ENCODE peak calls at places on chromosomes 1 and 21, in five cellular contexts. W is HCT116, I is A549, J is K562, K is HepG2. F is an unnamed sample.

GRCh38 chr1:18726388-18726787 is 95.7 kb downstream of the PAX7 start:
- DNase-seq in W (no peak), I (no peak), J (no peak), K (no peak), F (no peak)

GRCh38 chr1:172906778-172907592 is 143.8 kb downstream of the TNFSF18 start:
- DNase-seq in W (peak), I (peak), J (peak), K (no peak), F (no peak)

GRCh38 chr1:67060811-67061218 is 6.9 kb upstream of the SLC35D1 start:
- DNase-seq in W (peak), I (peak), J (no peak), K (peak), F (no peak)

GRCh38 chr1:46526013-46526688 is 25.3 kb downstream of the KNCN start:
- DNase-seq in W (no peak), I (no peak), J (no peak), K (no peak), F (no peak)

GRCh38 chr1:29782846-29783500 is 546.7 kb downstream of the PTPRU start:
- DNase-seq in W (no peak), I (no peak), J (peak), K (no peak), F (no peak)

GRCh38 chr1:219281834-219282233 is 108.2 kb downstream of the LYPLAL1 start:
- DNase-seq in W (no peak), I (peak), J (no peak), K (no peak), F (no peak)

GRCh38 chr1:94855307-94855700 is 35.1 kb downstream of the SLC44A3 start:
- DNase-seq in W (no peak), I (no peak), J (no peak), K (no peak), F (peak)

GRCh38 chr1:35031103-35031452 is 667 bp downstream of the ZMYM6 start:
- DNase-seq in W (no peak), I (peak), J (peak), K (peak), F (peak)

GRCh38 chr1:55277377-55278130 is 62.4 kb upstream of the USP24 start:
- DNase-seq in W (peak), I (peak), J (peak), K (peak), F (peak)

GRCh38 chr1:190019717-190020116 is 457.9 kb downstream of the BRINP3 start:
- DNase-seq in W (no peak), I (peak), J (no peak), K (no peak), F (no peak)

GRCh38 chr1:245614476-245614875 is 459.7 kb downstream of the KIF26B start:
- DNase-seq in W (no peak), I (no peak), J (no peak), K (no peak), F (no peak)

GRCh38 chr1:68401506-68401905 is 48.2 kb downstream of the RPE65 start:
- DNase-seq in W (no peak), I (no peak), J (no peak), K (no peak), F (no peak)

GRCh38 chr1:62068978-62069377 is 125.7 kb upstream of the L1TD1 start:
- DNase-seq in W (no peak), I (no peak), J (no peak), K (no peak), F (no peak)

GRCh38 chr1:32830092-32830852 is 12.8 kb downstream of the S100PBP start:
- DNase-seq in W (no peak), I (no peak), J (no peak), K (no peak), F (no peak)

GRCh38 chr1:94757931-94758330 is 62.2 kb upstream of the SLC44A3 start:
- DNase-seq in W (no peak), I (no peak), J (no peak), K (no peak), F (no peak)

GRCh38 chr1:43668956-43669355 is 19.0 kb downstream of the KDM4A start:
- DNase-seq in W (no peak), I (no peak), J (no peak), K (no peak), F (no peak)

GRCh38 chr1:152044386-152044785 is 7.6 kb upstream of the S100A11 start:
- DNase-seq in W (no peak), I (no peak), J (no peak), K (no peak), F (no peak)

GRCh38 chr1:162300057-162300917 is 76.4 kb downstream of the SPATA46 start:
- DNase-seq in W (no peak), I (no peak), J (no peak), K (no peak), F (peak)

GRCh38 chr1:150516050-150516591 is 569 bp downstream of the FALEC start:
- DNase-seq in W (no peak), I (no peak), J (peak), K (no peak), F (peak)

GRCh38 chr1:28122183-28122582 is 33.8 kb upstream of the EYA3 start:
- DNase-seq in W (no peak), I (no peak), J (no peak), K (no peak), F (no peak)

GRCh38 chr21:43958364-43959158 is 53.5 kb upstream of the TRAPPC10 start:
- DNase-seq in W (no peak), I (no peak), J (no peak), K (no peak), F (no peak)

GRCh38 chr1:160404094-160404493 is 3.7 kb downstream of the VANGL2 start:
- DNase-seq in W (no peak), I (no peak), J (no peak), K (no peak), F (no peak)

GRCh38 chr1:37073752-37074151 is 39.4 kb upstream of the GRIK3 start:
- DNase-seq in W (no peak), I (no peak), J (no peak), K (no peak), F (no peak)

GRCh38 chr1:36657826-36658225 is 175.1 kb upstream of the CSF3R start:
- DNase-seq in W (no peak), I (no peak), J (no peak), K (no peak), F (no peak)

GRCh38 chr1:20586939-20587638 is 1.8 kb upstream of the CDA start:
- DNase-seq in W (no peak), I (peak), J (no peak), K (no peak), F (no peak)

GRCh38 chr1:26922901-26923300 is 1.4 kb downstream of the NUDC start:
- DNase-seq in W (no peak), I (no peak), J (no peak), K (peak), F (no peak)

GRCh38 chr1:22142315-22143064 is 407 bp downstream of the WNT4 start:
- DNase-seq in W (no peak), I (no peak), J (peak), K (no peak), F (peak)

GRCh38 chr1:17314491-17314971 is 6.5 kb downstream of the PADI4 start:
- DNase-seq in W (no peak), I (no peak), J (no peak), K (no peak), F (no peak)

DNA sequence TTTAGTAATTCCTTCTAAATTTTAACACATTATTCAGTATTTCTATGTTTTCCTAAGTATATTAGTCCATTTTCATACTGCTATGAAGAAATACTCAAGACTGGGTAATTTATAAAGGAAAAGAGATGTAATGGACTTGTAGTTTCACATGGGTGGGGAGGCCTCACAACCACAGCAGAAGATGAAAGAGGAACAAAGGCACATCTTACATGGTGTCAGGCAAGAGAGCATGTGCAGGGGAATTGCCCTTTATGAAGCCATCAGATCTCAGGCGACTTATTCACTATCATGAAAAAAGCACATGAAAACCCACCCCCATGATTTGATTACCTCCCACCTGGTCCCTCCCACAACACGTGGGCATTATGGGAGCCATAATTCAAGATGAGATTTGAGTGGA is 15.6 kb downstream of the GBP5 start:
- DNase-seq in W (no peak), I (no peak), J (no peak), K (no peak), F (no peak)
- H3K4me2 ChIP-seq in W (no peak), I (no peak), J (no peak), K (no peak), F (no peak)

GRCh38 chr1:217135987-217136894 is 413.0 kb upstream of the ESRRG start:
- DNase-seq in W (no peak), I (no peak), J (no peak), K (no peak), F (peak)

GRCh38 chr1:217136895-217137205 is 413.6 kb upstream of the ESRRG start:
- DNase-seq in W (no peak), I (no peak), J (no peak), K (no peak), F (peak)

GRCh38 chr1:217133958-217134856 is 411.0 kb upstream of the ESRRG start:
- DNase-seq in W (no peak), I (peak), J (no peak), K (no peak), F (peak)

GRCh38 chr1:217135569-217135915 is 412.3 kb upstream of the ESRRG start:
- DNase-seq in W (no peak), I (no peak), J (no peak), K (no peak), F (peak)

DNA sequence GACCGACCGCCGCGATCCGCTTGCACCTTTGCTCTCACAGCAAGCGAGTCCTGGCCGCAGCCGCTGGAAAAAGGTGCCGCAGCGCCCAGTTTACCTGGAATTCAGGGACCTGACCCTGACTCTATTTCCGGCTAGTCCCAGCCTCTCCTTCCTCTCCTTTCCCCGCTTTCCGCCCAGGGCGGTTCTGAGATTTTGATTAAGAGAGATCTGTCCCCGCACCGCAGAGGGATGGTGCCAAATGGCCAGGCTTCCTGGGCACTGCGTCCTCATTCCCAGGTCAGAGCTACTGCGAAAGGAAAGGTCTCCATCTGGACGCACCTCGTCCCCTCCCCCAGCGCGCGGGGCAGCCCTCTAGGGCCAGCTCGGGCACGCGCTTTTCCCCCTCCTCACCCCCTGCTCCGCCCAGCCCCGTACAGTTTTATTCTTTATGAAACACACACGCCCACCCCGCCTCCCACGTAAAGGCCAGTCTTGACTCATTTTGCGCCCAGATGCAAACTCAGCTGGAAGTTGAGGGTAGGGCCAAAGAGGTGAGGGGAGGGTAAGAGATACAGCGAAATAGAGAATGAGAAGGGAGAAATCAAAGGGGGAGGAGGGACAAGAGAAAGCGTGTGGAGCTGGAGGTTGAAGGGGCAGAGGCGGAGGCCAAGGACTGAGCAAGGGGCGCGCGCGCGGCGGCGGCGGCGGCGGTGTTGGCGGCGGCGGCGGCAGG is 411.8 kb upstream of the ESRRG start:
- DNase-seq in W (no peak), I (peak), J (no peak), K (no peak), F (peak)
- TF ChIP-seq REST in W (no peak), I (no peak), J (no peak), K (no peak), F (no peak)

GRCh38 chr1:194176212-194176611 is 989.8 kb upstream of the B3GALT2 start:
- DNase-seq in W (no peak), I (no peak), J (no peak), K (no peak), F (peak)
- H3K4me2 ChIP-seq in W (no peak), I (no peak), J (no peak), K (no peak), F (peak)

DNA sequence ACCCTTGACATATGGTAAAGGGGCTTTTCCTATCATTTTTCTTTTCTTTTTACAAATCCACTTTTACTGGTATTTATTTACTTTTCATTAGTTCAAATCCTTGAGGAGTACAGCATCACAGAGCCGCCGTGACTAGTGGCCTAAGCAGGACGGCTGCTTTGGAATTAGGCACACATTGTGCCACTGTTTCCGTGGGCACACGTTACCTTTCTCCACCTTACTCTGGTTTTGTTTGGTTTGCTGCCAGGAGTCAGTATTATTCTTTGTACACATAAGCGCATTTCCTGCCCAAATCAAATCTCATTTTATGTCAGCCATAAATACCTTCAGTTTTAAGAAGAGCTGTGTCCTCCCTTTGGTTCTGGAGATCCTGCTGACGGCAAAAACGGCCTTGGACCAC is 31.2 kb downstream of the SCCPDH start:
- DNase-seq in W (no peak), I (no peak), J (no peak), K (no peak), F (no peak)
- TF ChIP-seq REST in W (no peak), I (no peak), J (no peak), K (no peak), F (no peak)

GRCh38 chr1:231211005-231211857 is 29.8 kb upstream of the GNPAT start:
- DNase-seq in W (peak), I (peak), J (peak), K (peak), F (peak)
- H3K4me2 ChIP-seq in W (peak), I (peak), J (peak), K (peak), F (peak)

F was measured in GM23338.